ENCODE peak calls at places on chromosomes 12 and 14, in four cellular contexts. K, P, V and H are unnamed samples. For H3K9me3, the result is how much of the 10 kb centered on the place peaks cover.

GRCh38 chr12:678747-679712 is 15.8 kb upstream of the NINJ2 start:
- DNase-seq in V (no peak), P (no peak), K (no peak), H (no peak)

GRCh38 chr12:123998960-123999359 is 25.9 kb downstream of the ZNF664 start:
- DNase-seq in V (no peak), P (no peak), K (peak), H (no peak)

GRCh38 chr12:106297681-106298080 is 4.9 kb upstream of the TCP11L2 start:
- DNase-seq in K (no peak), P (no peak), V (no peak), H (no peak)

GRCh38 chr14:53953828-53954550 is 2.6 kb downstream of the BMP4 start:
- DNase-seq in K (peak), P (peak), V (peak), H (no peak)

GRCh38 chr12:118537481-118537917 is 161.1 kb downstream of the SUDS3 start:
- DNase-seq in P (no peak), K (no peak), V (peak), H (no peak)

GRCh38 chr12:90896164-90896563 is 58.8 kb downstream of the CCER1 start:
- DNase-seq in P (no peak), K (peak), V (no peak), H (no peak)

GRCh38 chr12:120361506-120362208 is 7.3 kb downstream of the MSI1 start:
- DNase-seq in V (peak), K (peak), P (peak), H (no peak)

GRCh38 chr12:46358791-46359666 is 13.5 kb downstream of the SLC38A2 start:
- DNase-seq in P (no peak), K (no peak), V (no peak), H (no peak)

GRCh38 chr12:70663838-70664237 is 26.6 kb upstream of the PTPRB start:
- DNase-seq in P (no peak), K (no peak), V (no peak), H (no peak)

GRCh38 chr12:70317781-70318180 is 48.3 kb upstream of the KCNMB4 start:
- DNase-seq in P (no peak), V (no peak), K (no peak), H (no peak)

GRCh38 chr12:117134059-117134458 is 34.8 kb upstream of the TESC start:
- DNase-seq in K (no peak), V (no peak), P (no peak), H (no peak)

GRCh38 chr12:97512696-97513095 is 50.1 kb downstream of the RMST start:
- DNase-seq in K (no peak), P (no peak), V (no peak), H (no peak)

GRCh38 chr12:96044017-96044985 is 8.9 kb upstream of the LTA4H start:
- DNase-seq in P (no peak), K (peak), V (no peak), H (no peak)

GRCh38 chr12:128823216-128823915 is 392 bp downstream of the SLC15A4 start:
- DNase-seq in K (no peak), P (no peak), V (peak), H (peak)

GRCh38 chr12:86193931-86194330 is 62.3 kb downstream of the MGAT4C start:
- DNase-seq in K (peak), V (no peak), P (no peak), H (no peak)

GRCh38 chr14:68278568-68279436 is 459.2 kb downstream of the RAD51B start:
- DNase-seq in K (peak), V (no peak), P (no peak), H (no peak)

GRCh38 chr12:79367016-79367575 is 323.7 kb downstream of the PAWR start:
- DNase-seq in P (no peak), V (no peak), K (no peak), H (no peak)

GRCh38 chr14:40123816-40124215 is 691.6 kb upstream of the FBXO33 start:
- DNase-seq in V (no peak), K (no peak), P (no peak), H (no peak)

GRCh38 chr12:52226446-52226845 is 6.6 kb upstream of the KRT7 start:
- DNase-seq in V (no peak), P (no peak), K (no peak), H (no peak)

GRCh38 chr12:95605087-95605486 is 53.8 kb upstream of the USP44 start:
- DNase-seq in V (no peak), K (peak), P (no peak), H (no peak)

DNA sequence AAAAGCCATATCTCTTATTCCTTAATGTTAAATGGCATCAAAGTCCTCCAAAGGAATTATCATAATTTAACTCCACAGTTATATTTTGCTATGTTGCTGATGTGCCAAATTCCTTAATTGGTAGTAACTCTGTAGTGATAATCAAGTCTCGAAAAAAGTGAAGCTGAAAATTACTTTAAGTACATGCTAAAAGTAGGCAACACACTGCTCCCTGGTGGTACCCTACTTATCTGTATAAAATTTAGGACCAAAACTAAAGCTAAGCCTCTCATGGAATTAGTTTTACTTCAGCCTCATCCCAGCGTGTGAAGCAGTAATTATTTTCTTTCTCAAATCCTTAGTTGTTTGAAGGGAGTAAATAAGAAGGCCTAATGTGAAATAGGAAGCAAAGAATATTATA is 132.8 kb downstream of the TTLL5 start:
- DNase-seq in P (no peak), V (no peak), K (peak), H (no peak)
- H3K4me3 ChIP-seq in P (no peak), V (no peak), K (no peak), H (no peak)

GRCh38 chr14:101383737-101384338 is 177.5 kb upstream of the DIO3 start:
- DNase-seq in P (no peak), V (no peak), K (no peak), H (no peak)
- H3K9me3 ChIP-seq in P (under half), V (under half), K (under half), H (under half)

GRCh38 chr12:54369597-54370217 is 5.4 kb upstream of the GPR84 start:
- DNase-seq in K (no peak), V (no peak), P (no peak), H (no peak)

GRCh38 chr12:54372113-54372806 is 8.0 kb upstream of the GPR84 start:
- DNase-seq in V (peak), K (no peak), P (no peak), H (no peak)

GRCh38 chr12:54368709-54369596 is 4.7 kb upstream of the GPR84 start:
- DNase-seq in P (peak), K (peak), V (peak), H (peak)

GRCh38 chr12:54371328-54372112 is 7.2 kb upstream of the GPR84 start:
- DNase-seq in P (no peak), K (no peak), V (peak), H (no peak)

DNA sequence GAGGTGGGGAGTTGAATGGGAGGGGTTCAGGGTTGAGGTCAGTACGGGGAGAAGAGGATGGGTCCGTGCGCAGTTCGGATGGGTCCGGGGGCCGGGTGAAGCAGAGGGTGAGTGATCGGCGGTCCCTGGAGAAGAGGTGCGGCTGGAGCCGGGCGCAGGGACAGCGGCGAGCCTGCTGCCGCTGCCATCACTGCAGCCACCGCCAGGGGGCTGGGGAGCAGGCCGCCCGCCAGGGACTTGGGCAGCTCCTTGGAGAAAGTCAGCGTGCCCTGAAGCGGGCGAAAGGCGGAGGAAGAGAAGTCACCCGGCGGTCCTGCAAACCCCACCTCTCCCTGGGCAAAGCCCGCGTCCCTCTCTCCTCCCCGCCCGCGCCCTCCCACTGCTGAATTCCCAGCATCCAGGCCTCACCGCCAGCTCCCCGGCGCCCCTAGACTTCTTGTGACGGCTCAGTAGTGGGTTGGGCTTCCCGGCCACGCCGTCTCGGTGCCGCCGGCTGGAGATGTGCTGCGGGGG is 6.0 kb upstream of the GPR84 start:
- DNase-seq in V (peak), K (peak), P (peak), H (no peak)
- H3K4me3 ChIP-seq in V (peak), K (peak), P (peak), H (no peak)

DNA sequence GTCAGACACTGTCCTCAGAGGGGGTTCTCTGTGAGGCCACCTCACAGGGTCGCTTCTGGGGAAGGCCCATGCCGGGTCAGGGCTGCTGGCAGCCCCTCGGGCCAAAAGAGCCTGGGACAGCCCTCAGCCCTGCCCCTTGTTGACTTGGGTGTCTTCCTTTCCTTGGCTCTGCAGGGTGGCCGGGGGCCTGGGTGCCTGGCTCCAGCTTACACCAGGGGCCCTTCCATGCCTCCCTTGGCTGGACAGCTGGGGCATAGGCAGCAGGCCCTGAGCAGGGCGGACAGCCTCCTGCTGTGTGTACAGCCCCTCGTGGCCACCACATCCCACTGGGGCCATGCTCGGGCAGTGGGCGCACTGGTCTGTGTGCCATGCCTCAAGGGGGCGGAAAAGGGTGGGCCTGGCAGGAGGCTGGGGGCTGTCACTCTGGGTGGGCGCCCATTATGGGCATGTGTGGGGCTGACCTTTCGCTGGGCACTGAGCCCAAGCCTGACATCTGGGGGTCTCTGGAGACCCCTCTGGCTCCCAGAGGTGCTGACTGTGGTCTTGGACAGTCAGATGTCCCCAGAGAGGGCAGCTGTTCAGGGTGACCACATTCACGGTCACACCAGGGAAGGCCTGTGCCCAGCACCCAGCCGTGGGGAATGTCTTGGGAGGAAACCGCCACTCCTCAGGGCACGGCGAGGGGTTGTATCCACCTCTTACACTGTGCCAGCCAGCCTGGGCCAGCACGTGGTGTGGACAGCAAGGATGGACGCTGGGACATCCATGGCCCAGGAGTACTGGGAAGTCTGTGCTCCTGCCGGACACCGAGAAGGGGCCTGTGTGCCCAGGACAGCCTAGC is 313.3 kb downstream of the TMEM121 start:
- DNase-seq in P (no peak), V (no peak), K (no peak), H (no peak)
- H3K9me3 ChIP-seq in P (under half), V (under half), K (half or more), H (under half)

DNA sequence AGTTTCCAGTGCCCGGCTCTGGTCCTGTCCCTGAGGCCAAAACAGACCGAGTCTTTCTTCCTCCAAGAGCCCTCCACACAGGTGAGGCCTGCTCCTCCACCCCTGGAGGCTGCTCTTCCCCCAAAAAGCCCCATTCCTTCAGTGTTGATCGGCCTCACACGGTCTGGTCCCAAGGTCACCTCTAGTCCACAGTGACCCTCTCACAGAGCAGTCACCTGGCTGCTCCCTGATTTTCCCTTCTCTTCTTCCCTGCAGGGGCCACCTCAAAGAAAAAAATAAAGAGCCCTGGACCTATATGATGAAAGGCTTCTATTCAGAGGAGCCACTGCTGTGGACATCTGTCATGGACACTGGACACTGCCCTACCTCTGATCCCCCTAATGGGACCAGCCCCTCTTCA is 42.5 kb downstream of the TTC7B start:
- DNase-seq in V (no peak), P (no peak), K (no peak), H (no peak)
- H3K4me3 ChIP-seq in V (no peak), P (no peak), K (no peak), H (no peak)

DNA sequence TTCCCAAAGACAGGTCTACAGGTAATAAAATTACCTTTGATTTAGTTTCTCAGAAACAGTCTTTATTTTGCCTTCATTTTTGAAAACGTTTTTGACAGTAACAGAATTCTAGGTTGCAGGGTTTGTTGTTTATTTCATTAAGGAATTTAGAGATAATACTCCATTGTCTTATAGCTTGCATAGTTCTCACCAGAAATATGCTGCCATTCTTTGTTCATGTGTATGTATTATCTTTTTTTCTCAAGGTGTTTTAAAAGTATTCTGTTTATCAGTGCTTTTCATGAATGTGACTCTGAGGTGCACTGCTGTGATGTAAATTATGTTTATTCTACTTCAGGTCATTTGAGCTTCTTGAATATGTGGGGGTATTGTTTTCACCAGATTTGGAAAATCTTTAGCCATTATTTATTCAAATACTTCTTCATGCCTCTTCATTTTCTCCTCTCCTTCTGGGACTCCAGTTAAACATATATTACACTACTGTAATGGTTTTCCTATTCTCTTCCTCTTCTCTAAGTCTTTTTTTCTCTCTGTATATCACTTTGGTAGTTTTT is 32.7 kb downstream of the ZNF605 start:
- DNase-seq in V (no peak), K (no peak), P (no peak), H (no peak)
- H3K9me3 ChIP-seq in V (half or more), K (half or more), P (half or more), H (half or more)

GRCh38 chr12:6827982-6828670 is at the start of gene P3H3:
- DNase-seq in P (peak), V (no peak), K (peak), H (no peak)
- H3K4me3 ChIP-seq in P (peak), V (peak), K (peak), H (peak)

GRCh38 chr14:50471838-50472465 is 60.4 kb downstream of the MAP4K5 start:
- DNase-seq in V (no peak), K (no peak), P (no peak), H (no peak)

GRCh38 chr14:50479041-50479440 is 53.3 kb downstream of the MAP4K5 start:
- DNase-seq in V (no peak), P (no peak), K (no peak), H (no peak)

GRCh38 chr14:50476134-50476533 is 56.2 kb downstream of the MAP4K5 start:
- DNase-seq in V (no peak), P (no peak), K (no peak), H (no peak)

GRCh38 chr14:50477760-50478159 is 54.6 kb downstream of the MAP4K5 start:
- DNase-seq in K (no peak), V (no peak), P (no peak), H (no peak)

DNA sequence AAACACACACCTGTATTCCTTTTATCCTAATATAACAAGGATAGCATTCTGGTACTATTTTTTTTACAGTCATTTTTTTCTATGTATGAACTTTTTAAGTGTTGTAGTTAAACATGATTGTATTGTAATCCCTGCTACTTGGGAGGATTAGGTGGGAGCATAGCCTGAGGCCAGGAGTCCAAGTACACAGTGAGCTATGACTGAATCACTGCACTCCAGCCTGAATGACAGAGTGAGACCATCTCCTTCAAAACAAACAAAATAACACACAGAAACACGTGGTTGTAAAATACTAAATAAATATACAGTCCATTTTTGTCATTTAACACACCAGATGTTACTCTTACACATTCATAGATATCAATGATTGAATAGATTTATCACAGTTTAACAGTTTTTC is 56.9 kb downstream of the MAP4K5 start:
- DNase-seq in P (no peak), K (peak), V (no peak), H (no peak)
- H3K9me3 ChIP-seq in P (under half), K (under half), V (under half), H (under half)